ENCODE peak calls at places on chromosomes 2 and 18, in six cellular contexts. One of them, this sample, is unnamed. For H3K36me3, the result is how much of the 10 kb centered on the place peaks cover.

GRCh38 chr18:34222025-34222395 is 2.7 kb downstream of the NOL4 start:
- DNase-seq in spleen: peak
- DNase-seq in GM23248: peak
- DNase-seq in brain microvascular endothelial cell: no peak
- DNase-seq in left ventricle myocardium inferior: no peak
- DNase-seq in MM.1S: peak
- DNase-seq in this sample: no peak

GRCh38 chr2:152847067-152847466 is 128.6 kb downstream of the ARL6IP6 start:
- DNase-seq in spleen: no peak
- DNase-seq in GM23248: peak
- DNase-seq in brain microvascular endothelial cell: peak
- DNase-seq in left ventricle myocardium inferior: no peak
- DNase-seq in MM.1S: no peak
- DNase-seq in this sample: no peak

GRCh38 chr2:28102455-28102874 is 211.9 kb downstream of the BABAM2 start:
- DNase-seq in spleen: no peak
- DNase-seq in GM23248: peak
- DNase-seq in brain microvascular endothelial cell: peak
- DNase-seq in left ventricle myocardium inferior: no peak
- DNase-seq in MM.1S: no peak
- DNase-seq in this sample: no peak

GRCh38 chr2:168564641-168565040 is 108.6 kb downstream of the CERS6 start:
- DNase-seq in spleen: no peak
- DNase-seq in GM23248: no peak
- DNase-seq in brain microvascular endothelial cell: no peak
- DNase-seq in left ventricle myocardium inferior: no peak
- DNase-seq in MM.1S: no peak
- DNase-seq in this sample: no peak

GRCh38 chr18:74241970-74242369 is 49.8 kb downstream of the CYB5A start:
- DNase-seq in spleen: no peak
- DNase-seq in GM23248: no peak
- DNase-seq in brain microvascular endothelial cell: no peak
- DNase-seq in left ventricle myocardium inferior: no peak
- DNase-seq in MM.1S: no peak
- DNase-seq in this sample: no peak

GRCh38 chr2:201996006-201996405 is 37.6 kb upstream of the FZD7 start:
- DNase-seq in spleen: no peak
- DNase-seq in GM23248: no peak
- DNase-seq in brain microvascular endothelial cell: no peak
- DNase-seq in left ventricle myocardium inferior: no peak
- DNase-seq in MM.1S: no peak
- DNase-seq in this sample: no peak

GRCh38 chr2:64601785-64602391 is 51.8 kb downstream of the SERTAD2 start:
- DNase-seq in spleen: no peak
- DNase-seq in GM23248: no peak
- DNase-seq in brain microvascular endothelial cell: no peak
- DNase-seq in left ventricle myocardium inferior: no peak
- DNase-seq in MM.1S: peak
- DNase-seq in this sample: no peak

GRCh38 chr2:115129502-115129901 is 687.1 kb downstream of the DPP10 start:
- DNase-seq in spleen: no peak
- DNase-seq in GM23248: no peak
- DNase-seq in brain microvascular endothelial cell: no peak
- DNase-seq in left ventricle myocardium inferior: no peak
- DNase-seq in MM.1S: no peak
- DNase-seq in this sample: no peak

GRCh38 chr2:108941161-108941665 is 47.8 kb downstream of the EDAR start:
- DNase-seq in spleen: no peak
- DNase-seq in GM23248: no peak
- DNase-seq in brain microvascular endothelial cell: no peak
- DNase-seq in left ventricle myocardium inferior: no peak
- DNase-seq in MM.1S: no peak
- DNase-seq in this sample: no peak

GRCh38 chr2:133434962-133435668 is 133.1 kb downstream of the NCKAP5 start:
- DNase-seq in spleen: no peak
- DNase-seq in GM23248: peak
- DNase-seq in brain microvascular endothelial cell: peak
- DNase-seq in left ventricle myocardium inferior: peak
- DNase-seq in MM.1S: no peak
- DNase-seq in this sample: peak

GRCh38 chr2:216803803-216804202 is 56.1 kb downstream of the TNP1 start:
- DNase-seq in spleen: no peak
- DNase-seq in GM23248: no peak
- DNase-seq in brain microvascular endothelial cell: no peak
- DNase-seq in left ventricle myocardium inferior: peak
- DNase-seq in MM.1S: no peak
- DNase-seq in this sample: peak

GRCh38 chr18:68991281-68991680 is 193.4 kb downstream of the CCDC102B start:
- DNase-seq in spleen: no peak
- DNase-seq in GM23248: peak
- DNase-seq in brain microvascular endothelial cell: peak
- DNase-seq in left ventricle myocardium inferior: no peak
- DNase-seq in MM.1S: no peak
- DNase-seq in this sample: no peak

GRCh38 chr2:176683565-176684210 is 414.4 kb downstream of the MTX2 start:
- DNase-seq in spleen: no peak
- DNase-seq in GM23248: no peak
- DNase-seq in brain microvascular endothelial cell: no peak
- DNase-seq in left ventricle myocardium inferior: no peak
- DNase-seq in MM.1S: no peak
- DNase-seq in this sample: no peak

GRCh38 chr2:229445501-229446294 is 174.6 kb upstream of the PID1 start:
- DNase-seq in spleen: no peak
- DNase-seq in GM23248: peak
- DNase-seq in brain microvascular endothelial cell: peak
- DNase-seq in left ventricle myocardium inferior: peak
- DNase-seq in MM.1S: no peak
- DNase-seq in this sample: peak

GRCh38 chr2:108403494-108403893 is 25.7 kb downstream of the SULT1C4 start:
- DNase-seq in spleen: no peak
- DNase-seq in GM23248: peak
- DNase-seq in brain microvascular endothelial cell: peak
- DNase-seq in left ventricle myocardium inferior: no peak
- DNase-seq in MM.1S: no peak
- DNase-seq in this sample: no peak

GRCh38 chr2:54060000-54060399 is 55.4 kb upstream of the ACYP2 start:
- DNase-seq in spleen: no peak
- DNase-seq in GM23248: peak
- DNase-seq in brain microvascular endothelial cell: no peak
- DNase-seq in left ventricle myocardium inferior: no peak
- DNase-seq in MM.1S: no peak
- DNase-seq in this sample: no peak

GRCh38 chr18:61546598-61546997 is 213.4 kb downstream of the CDH20 start:
- DNase-seq in spleen: no peak
- DNase-seq in GM23248: peak
- DNase-seq in brain microvascular endothelial cell: peak
- DNase-seq in left ventricle myocardium inferior: no peak
- DNase-seq in MM.1S: no peak
- DNase-seq in this sample: no peak

DNA sequence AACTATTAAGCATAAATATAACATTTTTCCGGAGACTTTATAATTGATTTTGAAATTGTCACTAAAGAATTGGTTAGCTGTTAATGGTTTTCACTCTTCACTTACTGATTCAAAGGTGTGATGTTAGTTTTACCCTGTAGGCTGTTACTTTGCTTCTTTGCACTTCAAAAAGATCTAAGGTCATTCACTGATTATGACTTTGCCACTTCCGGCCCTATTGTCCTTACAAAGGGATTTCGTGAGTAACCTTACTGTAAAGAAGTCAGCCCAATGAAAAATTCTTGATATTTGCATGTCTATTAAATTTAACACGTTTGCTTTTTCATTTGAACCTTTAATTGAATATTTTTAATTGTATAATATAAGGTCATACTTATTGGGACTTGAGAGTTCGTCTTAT is 61.4 kb downstream of the GREB1L start:
- DNase-seq in spleen: no peak
- DNase-seq in GM23248: no peak
- DNase-seq in brain microvascular endothelial cell: no peak
- DNase-seq in left ventricle myocardium inferior: no peak
- DNase-seq in MM.1S: no peak
- DNase-seq in this sample: no peak
- H3K27ac ChIP-seq in spleen: no peak
- H3K27ac ChIP-seq in GM23248: no peak
- H3K27ac ChIP-seq in brain microvascular endothelial cell: no peak
- H3K27ac ChIP-seq in left ventricle myocardium inferior: no peak
- H3K27ac ChIP-seq in MM.1S: no peak
- H3K27ac ChIP-seq in this sample: no peak

DNA sequence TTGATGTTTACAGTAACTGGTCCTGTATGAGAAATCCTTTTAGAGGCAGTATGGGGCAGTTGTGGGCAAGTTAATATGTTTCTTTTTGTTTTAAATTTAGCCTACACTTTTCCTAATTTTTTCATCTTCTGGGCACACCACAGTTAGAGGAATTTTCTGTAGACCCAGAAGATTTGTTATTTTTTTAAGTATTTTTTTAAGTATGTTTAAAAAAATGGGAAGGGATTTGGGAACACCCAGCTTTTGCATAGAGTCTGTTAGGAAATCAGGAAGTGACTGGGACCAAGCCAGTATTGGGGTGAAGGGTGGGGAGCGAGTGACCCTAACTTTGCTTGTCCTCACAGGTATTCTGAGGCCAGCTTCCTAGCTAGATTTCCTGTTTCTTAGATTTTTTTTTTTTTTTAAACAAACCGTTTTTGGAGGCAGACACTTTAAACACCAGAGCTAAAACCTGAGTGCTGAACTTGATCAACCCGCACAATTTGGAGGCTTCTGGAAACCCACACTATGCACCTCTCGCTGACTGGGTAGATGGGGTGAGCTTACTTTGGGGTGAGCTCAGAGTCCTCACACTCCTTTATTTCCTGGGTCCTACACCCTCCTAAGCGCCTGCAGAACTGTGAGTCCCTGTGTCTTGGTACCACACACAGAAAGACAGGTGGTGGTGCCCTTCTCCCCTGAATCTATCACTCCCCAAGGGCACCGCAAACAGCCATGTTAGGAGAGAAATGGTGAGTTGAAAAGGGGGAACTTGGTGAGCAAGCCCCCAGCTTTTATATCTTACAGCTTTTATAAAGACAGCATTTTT is 5.2 kb downstream of the GATA6 start:
- DNase-seq in spleen: no peak
- DNase-seq in GM23248: no peak
- DNase-seq in brain microvascular endothelial cell: no peak
- DNase-seq in left ventricle myocardium inferior: no peak
- DNase-seq in MM.1S: no peak
- DNase-seq in this sample: no peak
- H3K36me3 ChIP-seq in spleen: under half
- H3K36me3 ChIP-seq in GM23248: under half
- H3K36me3 ChIP-seq in brain microvascular endothelial cell: half or more
- H3K36me3 ChIP-seq in left ventricle myocardium inferior: under half
- H3K36me3 ChIP-seq in MM.1S: under half
- H3K36me3 ChIP-seq in this sample: under half

GRCh38 chr2:238081150-238081549 is 19.0 kb upstream of the ESPNL start:
- DNase-seq in spleen: no peak
- DNase-seq in GM23248: no peak
- DNase-seq in brain microvascular endothelial cell: no peak
- DNase-seq in left ventricle myocardium inferior: no peak
- DNase-seq in MM.1S: no peak
- DNase-seq in this sample: no peak
- H3K27ac ChIP-seq in spleen: no peak
- H3K27ac ChIP-seq in GM23248: no peak
- H3K27ac ChIP-seq in brain microvascular endothelial cell: no peak
- H3K27ac ChIP-seq in left ventricle myocardium inferior: no peak
- H3K27ac ChIP-seq in MM.1S: no peak
- H3K27ac ChIP-seq in this sample: no peak

DNA sequence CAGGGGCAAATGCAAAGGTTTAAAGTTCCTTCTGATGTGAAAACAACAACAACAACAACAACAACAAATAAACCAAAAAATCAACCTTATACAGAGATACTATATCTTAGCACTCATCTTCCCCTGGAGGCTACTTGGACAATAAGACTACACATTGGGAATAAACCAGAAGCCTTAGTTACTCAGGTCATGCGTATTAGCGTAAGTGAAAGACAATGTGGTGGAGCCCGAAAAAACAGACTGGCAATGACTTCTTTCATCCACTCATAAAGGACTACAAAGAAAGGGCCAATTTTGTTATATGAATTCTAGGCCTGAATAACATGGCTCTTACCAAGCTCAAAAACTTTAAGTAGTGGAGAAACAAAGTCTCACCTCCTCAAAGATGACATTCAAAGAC is 19.4 kb upstream of the PPP4R3B start:
- DNase-seq in spleen: no peak
- DNase-seq in GM23248: no peak
- DNase-seq in brain microvascular endothelial cell: no peak
- DNase-seq in left ventricle myocardium inferior: no peak
- DNase-seq in MM.1S: no peak
- DNase-seq in this sample: no peak
- H3K36me3 ChIP-seq in spleen: under half
- H3K36me3 ChIP-seq in GM23248: under half
- H3K36me3 ChIP-seq in brain microvascular endothelial cell: under half
- H3K36me3 ChIP-seq in left ventricle myocardium inferior: half or more
- H3K36me3 ChIP-seq in MM.1S: under half
- H3K36me3 ChIP-seq in this sample: under half

GRCh38 chr18:50727721-50728470 is 91.9 kb downstream of the MRO start:
- DNase-seq in spleen: no peak
- DNase-seq in GM23248: no peak
- DNase-seq in brain microvascular endothelial cell: no peak
- DNase-seq in left ventricle myocardium inferior: no peak
- DNase-seq in MM.1S: no peak
- DNase-seq in this sample: no peak
- H3K27ac ChIP-seq in spleen: peak
- H3K27ac ChIP-seq in GM23248: no peak
- H3K27ac ChIP-seq in brain microvascular endothelial cell: no peak
- H3K27ac ChIP-seq in left ventricle myocardium inferior: peak
- H3K27ac ChIP-seq in MM.1S: no peak
- H3K27ac ChIP-seq in this sample: no peak

GRCh38 chr2:151472966-151473365 is 63.3 kb downstream of the RIF1 start:
- DNase-seq in spleen: no peak
- DNase-seq in GM23248: peak
- DNase-seq in brain microvascular endothelial cell: no peak
- DNase-seq in left ventricle myocardium inferior: no peak
- DNase-seq in MM.1S: no peak
- DNase-seq in this sample: no peak

GRCh38 chr2:151482310-151482709 is 72.6 kb downstream of the RIF1 start:
- DNase-seq in spleen: no peak
- DNase-seq in GM23248: no peak
- DNase-seq in brain microvascular endothelial cell: no peak
- DNase-seq in left ventricle myocardium inferior: no peak
- DNase-seq in MM.1S: no peak
- DNase-seq in this sample: no peak

GRCh38 chr2:151481744-151482143 is 72.0 kb downstream of the RIF1 start:
- DNase-seq in spleen: no peak
- DNase-seq in GM23248: no peak
- DNase-seq in brain microvascular endothelial cell: no peak
- DNase-seq in left ventricle myocardium inferior: no peak
- DNase-seq in MM.1S: no peak
- DNase-seq in this sample: no peak

GRCh38 chr2:151483546-151483945 is 73.8 kb downstream of the RIF1 start:
- DNase-seq in spleen: no peak
- DNase-seq in GM23248: no peak
- DNase-seq in brain microvascular endothelial cell: no peak
- DNase-seq in left ventricle myocardium inferior: no peak
- DNase-seq in MM.1S: no peak
- DNase-seq in this sample: no peak

GRCh38 chr2:151478011-151478410 is 68.3 kb downstream of the RIF1 start:
- DNase-seq in spleen: no peak
- DNase-seq in GM23248: peak
- DNase-seq in brain microvascular endothelial cell: no peak
- DNase-seq in left ventricle myocardium inferior: no peak
- DNase-seq in MM.1S: no peak
- DNase-seq in this sample: no peak
- H3K36me3 ChIP-seq in spleen: under half
- H3K36me3 ChIP-seq in GM23248: under half
- H3K36me3 ChIP-seq in brain microvascular endothelial cell: under half
- H3K36me3 ChIP-seq in left ventricle myocardium inferior: half or more
- H3K36me3 ChIP-seq in MM.1S: under half
- H3K36me3 ChIP-seq in this sample: under half

This sample was measured in gastrocnemius medialis.